ENCODE peak calls at places on chromosomes 5 and 9, in five cellular contexts. One of them, this sample, is unnamed. For H3K9me3 and H3K4me1, the result is how much of the 10 kb centered on the place peaks cover.

GRCh38 chr9:69970001-69970531 is 73.6 kb upstream of the MAMDC2 start:
- DNase-seq in heart right ventricle: no peak
- DNase-seq in cardiac muscle cell: no peak
- DNase-seq in naive thymus-derived CD4-positive, alpha-beta T cell: no peak
- DNase-seq in fibroblast of lung: no peak
- DNase-seq in this sample: no peak

GRCh38 chr5:173582198-173583092 is 34.0 kb downstream of the BOD1 start:
- DNase-seq in heart right ventricle: no peak
- DNase-seq in cardiac muscle cell: peak
- DNase-seq in naive thymus-derived CD4-positive, alpha-beta T cell: no peak
- DNase-seq in fibroblast of lung: no peak
- DNase-seq in this sample: peak

GRCh38 chr9:101087426-101087825 is 58.9 kb downstream of the PLPPR1 start:
- DNase-seq in heart right ventricle: no peak
- DNase-seq in cardiac muscle cell: no peak
- DNase-seq in naive thymus-derived CD4-positive, alpha-beta T cell: no peak
- DNase-seq in fibroblast of lung: no peak
- DNase-seq in this sample: peak

GRCh38 chr9:120733190-120733589 is 18.9 kb upstream of the MEGF9 start:
- DNase-seq in heart right ventricle: no peak
- DNase-seq in cardiac muscle cell: peak
- DNase-seq in naive thymus-derived CD4-positive, alpha-beta T cell: no peak
- DNase-seq in fibroblast of lung: peak
- DNase-seq in this sample: no peak

GRCh38 chr5:59485629-59486439 is 407.7 kb downstream of the PDE4D start:
- DNase-seq in heart right ventricle: no peak
- DNase-seq in cardiac muscle cell: peak
- DNase-seq in naive thymus-derived CD4-positive, alpha-beta T cell: no peak
- DNase-seq in fibroblast of lung: peak
- DNase-seq in this sample: peak

GRCh38 chr9:89756891-89757537 is 152.2 kb downstream of the GADD45G start:
- DNase-seq in heart right ventricle: peak
- DNase-seq in cardiac muscle cell: peak
- DNase-seq in naive thymus-derived CD4-positive, alpha-beta T cell: no peak
- DNase-seq in fibroblast of lung: no peak
- DNase-seq in this sample: no peak

GRCh38 chr5:50958852-50959457 is 292.5 kb downstream of the PARP8 start:
- DNase-seq in heart right ventricle: no peak
- DNase-seq in cardiac muscle cell: peak
- DNase-seq in naive thymus-derived CD4-positive, alpha-beta T cell: peak
- DNase-seq in fibroblast of lung: peak
- DNase-seq in this sample: peak

GRCh38 chr9:72489986-72490385 is 31.4 kb upstream of the TMC1 start:
- DNase-seq in heart right ventricle: no peak
- DNase-seq in cardiac muscle cell: no peak
- DNase-seq in naive thymus-derived CD4-positive, alpha-beta T cell: no peak
- DNase-seq in fibroblast of lung: no peak
- DNase-seq in this sample: no peak

GRCh38 chr5:41068169-41068568 is 3.0 kb downstream of the MROH2B start:
- DNase-seq in heart right ventricle: no peak
- DNase-seq in cardiac muscle cell: peak
- DNase-seq in naive thymus-derived CD4-positive, alpha-beta T cell: no peak
- DNase-seq in fibroblast of lung: peak
- DNase-seq in this sample: peak

GRCh38 chr9:115058684-115059315 is 59.2 kb downstream of the TNC start:
- DNase-seq in heart right ventricle: no peak
- DNase-seq in cardiac muscle cell: peak
- DNase-seq in naive thymus-derived CD4-positive, alpha-beta T cell: no peak
- DNase-seq in fibroblast of lung: peak
- DNase-seq in this sample: no peak

GRCh38 chr9:105449081-105449480 is 1.2 kb downstream of the FSD1L start:
- DNase-seq in heart right ventricle: no peak
- DNase-seq in cardiac muscle cell: no peak
- DNase-seq in naive thymus-derived CD4-positive, alpha-beta T cell: no peak
- DNase-seq in fibroblast of lung: peak
- DNase-seq in this sample: no peak

GRCh38 chr5:59496524-59497134 is 396.9 kb downstream of the PDE4D start:
- DNase-seq in heart right ventricle: no peak
- DNase-seq in cardiac muscle cell: peak
- DNase-seq in naive thymus-derived CD4-positive, alpha-beta T cell: no peak
- DNase-seq in fibroblast of lung: no peak
- DNase-seq in this sample: peak

GRCh38 chr5:178389796-178390195 is 157.2 kb upstream of the PHYKPL start:
- DNase-seq in heart right ventricle: no peak
- DNase-seq in cardiac muscle cell: no peak
- DNase-seq in naive thymus-derived CD4-positive, alpha-beta T cell: no peak
- DNase-seq in fibroblast of lung: no peak
- DNase-seq in this sample: no peak
- H3K9me3 ChIP-seq in heart right ventricle: under half
- H3K9me3 ChIP-seq in cardiac muscle cell: under half
- H3K9me3 ChIP-seq in naive thymus-derived CD4-positive, alpha-beta T cell: under half
- H3K9me3 ChIP-seq in fibroblast of lung: under half
- H3K9me3 ChIP-seq in this sample: under half

DNA sequence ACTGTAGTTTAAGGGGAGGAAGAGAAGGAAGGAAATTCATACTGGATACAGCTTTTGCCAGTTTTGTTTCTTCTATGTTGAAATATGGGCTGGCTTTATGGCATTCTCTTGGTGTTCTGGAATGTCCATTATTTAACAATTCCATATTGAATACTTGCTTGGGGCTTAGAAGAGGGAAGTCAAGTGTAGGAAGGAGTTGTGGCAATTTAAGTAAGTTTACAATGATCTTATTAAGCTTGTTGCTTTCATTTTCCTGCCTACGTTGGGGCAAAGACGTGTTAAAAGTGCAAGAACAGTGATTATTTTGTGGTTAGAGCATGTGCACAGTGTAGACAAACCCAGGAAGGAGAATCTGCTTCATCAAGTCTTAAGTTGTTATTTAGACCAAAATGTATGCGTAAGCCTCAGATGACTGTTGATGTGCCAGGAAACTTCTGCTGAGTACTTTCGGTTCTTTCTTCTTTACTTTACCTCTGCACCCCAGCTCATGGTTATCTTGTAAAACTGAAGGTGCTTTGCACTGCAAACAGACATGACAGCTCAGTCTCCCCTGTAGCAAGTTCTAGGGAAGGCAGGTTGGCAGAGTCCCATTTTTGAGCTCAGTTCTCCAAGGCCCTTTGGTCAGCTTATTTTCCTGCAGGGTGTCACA is 75.8 kb downstream of the F2RL2 start:
- DNase-seq in heart right ventricle: no peak
- DNase-seq in cardiac muscle cell: no peak
- DNase-seq in naive thymus-derived CD4-positive, alpha-beta T cell: peak
- DNase-seq in fibroblast of lung: no peak
- DNase-seq in this sample: peak
- H3K4me1 ChIP-seq in heart right ventricle: under half
- H3K4me1 ChIP-seq in cardiac muscle cell: under half
- H3K4me1 ChIP-seq in naive thymus-derived CD4-positive, alpha-beta T cell: half or more
- H3K4me1 ChIP-seq in fibroblast of lung: under half
- H3K4me1 ChIP-seq in this sample: under half

DNA sequence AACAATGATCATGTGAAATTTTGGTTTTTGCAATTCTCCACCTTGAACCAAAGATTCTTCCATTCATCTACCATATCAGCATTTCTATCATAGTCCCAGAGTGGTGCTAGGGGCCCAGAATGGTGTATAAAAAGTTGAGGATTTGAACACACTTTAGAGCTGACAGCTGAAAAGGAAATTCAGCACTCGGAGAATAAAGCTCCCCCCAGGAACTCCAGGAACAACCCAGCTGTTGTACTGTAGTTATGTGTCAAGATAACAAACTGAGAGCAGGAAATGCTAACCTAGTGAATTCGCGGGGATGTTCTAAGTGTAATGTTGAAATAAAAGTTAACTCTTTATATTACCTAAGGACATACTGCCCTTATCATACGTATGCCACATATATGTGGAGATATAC is 216.7 kb downstream of the NFIB start:
- DNase-seq in heart right ventricle: no peak
- DNase-seq in cardiac muscle cell: peak
- DNase-seq in naive thymus-derived CD4-positive, alpha-beta T cell: no peak
- DNase-seq in fibroblast of lung: peak
- DNase-seq in this sample: peak
- H3K27ac ChIP-seq in heart right ventricle: peak
- H3K27ac ChIP-seq in cardiac muscle cell: no peak
- H3K27ac ChIP-seq in naive thymus-derived CD4-positive, alpha-beta T cell: no peak
- H3K27ac ChIP-seq in fibroblast of lung: no peak
- H3K27ac ChIP-seq in this sample: peak

DNA sequence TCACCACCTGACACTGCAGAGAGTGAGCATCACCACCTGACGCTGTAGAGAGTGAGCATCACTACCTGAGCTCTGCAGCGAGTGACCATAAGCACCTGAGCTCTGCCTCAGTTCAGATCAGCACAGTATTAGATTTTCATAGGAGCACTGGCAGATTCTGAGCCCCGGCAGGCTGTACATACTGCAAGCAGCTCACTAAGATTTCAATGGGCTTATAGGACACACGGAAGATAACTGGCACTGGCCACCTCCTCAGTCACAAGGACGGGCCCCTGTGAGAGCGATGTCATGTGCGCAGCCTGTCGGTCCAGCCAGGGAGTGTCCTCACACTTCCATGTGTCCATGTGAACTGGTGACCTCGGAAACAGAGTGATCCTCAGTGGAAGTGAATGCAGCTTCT is 153.5 kb upstream of the IRX2 start:
- DNase-seq in heart right ventricle: no peak
- DNase-seq in cardiac muscle cell: no peak
- DNase-seq in naive thymus-derived CD4-positive, alpha-beta T cell: no peak
- DNase-seq in fibroblast of lung: no peak
- DNase-seq in this sample: no peak
- H3K9me3 ChIP-seq in heart right ventricle: under half
- H3K9me3 ChIP-seq in cardiac muscle cell: under half
- H3K9me3 ChIP-seq in naive thymus-derived CD4-positive, alpha-beta T cell: under half
- H3K9me3 ChIP-seq in fibroblast of lung: under half
- H3K9me3 ChIP-seq in this sample: under half

DNA sequence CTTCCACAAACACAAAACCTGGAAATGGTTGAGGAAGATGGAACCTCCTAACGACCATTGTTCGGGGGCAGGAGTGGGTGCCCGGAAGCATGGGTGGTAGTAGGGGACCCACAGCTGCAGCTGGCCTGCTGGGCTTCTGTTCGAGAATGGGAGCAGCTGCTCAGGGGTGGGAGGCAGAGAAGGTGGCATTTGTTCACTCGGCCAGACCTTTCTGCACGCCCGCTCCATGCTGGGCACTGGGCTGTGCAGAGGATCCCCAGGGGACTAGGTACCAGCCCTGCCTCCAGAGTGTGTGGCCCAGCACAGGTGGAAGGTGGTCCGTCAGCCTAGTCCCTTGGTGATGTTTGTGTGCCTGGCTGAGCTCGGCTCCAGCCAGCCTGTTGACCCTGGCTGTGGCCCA is 4.6 kb downstream of the N4BP3 start:
- DNase-seq in heart right ventricle: no peak
- DNase-seq in cardiac muscle cell: no peak
- DNase-seq in naive thymus-derived CD4-positive, alpha-beta T cell: no peak
- DNase-seq in fibroblast of lung: no peak
- DNase-seq in this sample: no peak
- H3K4me1 ChIP-seq in heart right ventricle: half or more
- H3K4me1 ChIP-seq in cardiac muscle cell: under half
- H3K4me1 ChIP-seq in naive thymus-derived CD4-positive, alpha-beta T cell: half or more
- H3K4me1 ChIP-seq in fibroblast of lung: under half
- H3K4me1 ChIP-seq in this sample: under half

This sample was measured in A673.